ENCODE peak calls at places on chromosome 20, in five cellular contexts. One of them, this sample, is unnamed.

GRCh38 chr20:25022680-25023079 is 30.1 kb upstream of the APMAP start:
- DNase-seq in HCT116: no peak
- DNase-seq in HepG2: no peak
- DNase-seq in SK-N-SH: no peak
- DNase-seq in K562: no peak
- DNase-seq in this sample: no peak

GRCh38 chr20:56924976-56925695 is 296.0 kb downstream of the TFAP2C start:
- DNase-seq in HCT116: no peak
- DNase-seq in HepG2: no peak
- DNase-seq in SK-N-SH: peak
- DNase-seq in K562: no peak
- DNase-seq in this sample: peak

GRCh38 chr20:61885759-61886715 is 179.6 kb downstream of the TAF4 start:
- DNase-seq in HCT116: no peak
- DNase-seq in HepG2: no peak
- DNase-seq in SK-N-SH: no peak
- DNase-seq in K562: no peak
- DNase-seq in this sample: no peak

GRCh38 chr20:57783196-57783595 is 73.4 kb upstream of the PMEPA1 start:
- DNase-seq in HCT116: no peak
- DNase-seq in HepG2: no peak
- DNase-seq in SK-N-SH: no peak
- DNase-seq in K562: no peak
- DNase-seq in this sample: no peak

GRCh38 chr20:19012671-19013070 is 199.1 kb downstream of the SCP2D1 start:
- DNase-seq in HCT116: no peak
- DNase-seq in HepG2: no peak
- DNase-seq in SK-N-SH: no peak
- DNase-seq in K562: no peak
- DNase-seq in this sample: no peak

GRCh38 chr20:25341716-25342680 is 48.6 kb downstream of the ABHD12 start:
- DNase-seq in HCT116: no peak
- DNase-seq in HepG2: no peak
- DNase-seq in SK-N-SH: no peak
- DNase-seq in K562: no peak
- DNase-seq in this sample: no peak

GRCh38 chr20:51275816-51276215 is 252.9 kb upstream of the KCNG1 start:
- DNase-seq in HCT116: no peak
- DNase-seq in HepG2: no peak
- DNase-seq in SK-N-SH: no peak
- DNase-seq in K562: no peak
- DNase-seq in this sample: no peak

GRCh38 chr20:51578145-51578459 is 35.6 kb upstream of the NFATC2 start:
- DNase-seq in HCT116: no peak
- DNase-seq in HepG2: no peak
- DNase-seq in SK-N-SH: no peak
- DNase-seq in K562: peak
- DNase-seq in this sample: no peak

GRCh38 chr20:61487346-61488022 is 235.4 kb downstream of the CDH4 start:
- DNase-seq in HCT116: no peak
- DNase-seq in HepG2: no peak
- DNase-seq in SK-N-SH: no peak
- DNase-seq in K562: no peak
- DNase-seq in this sample: no peak

GRCh38 chr20:51650685-51651134 is 108.2 kb upstream of the NFATC2 start:
- DNase-seq in HCT116: peak
- DNase-seq in HepG2: no peak
- DNase-seq in SK-N-SH: no peak
- DNase-seq in K562: no peak
- DNase-seq in this sample: no peak

GRCh38 chr20:10474606-10475184 is 39.6 kb downstream of the SLX4IP start:
- DNase-seq in HCT116: no peak
- DNase-seq in HepG2: no peak
- DNase-seq in SK-N-SH: no peak
- DNase-seq in K562: no peak
- DNase-seq in this sample: no peak

GRCh38 chr20:25059487-25059820 is 1.5 kb upstream of the ACSS1 start:
- DNase-seq in HCT116: no peak
- DNase-seq in HepG2: no peak
- DNase-seq in SK-N-SH: no peak
- DNase-seq in K562: no peak
- DNase-seq in this sample: no peak

GRCh38 chr20:9485614-9486325 is 28.6 kb upstream of the LAMP5 start:
- DNase-seq in HCT116: no peak
- DNase-seq in HepG2: no peak
- DNase-seq in SK-N-SH: no peak
- DNase-seq in K562: no peak
- DNase-seq in this sample: no peak

GRCh38 chr20:32966881-32967781 is 37.1 kb downstream of the SUN5 start:
- DNase-seq in HCT116: no peak
- DNase-seq in HepG2: no peak
- DNase-seq in SK-N-SH: peak
- DNase-seq in K562: no peak
- DNase-seq in this sample: no peak

GRCh38 chr20:4150095-4150492 is 134.7 kb upstream of the RNF24 start:
- DNase-seq in HCT116: no peak
- DNase-seq in HepG2: no peak
- DNase-seq in SK-N-SH: no peak
- DNase-seq in K562: no peak
- DNase-seq in this sample: no peak

GRCh38 chr20:25053207-25054132 is 4.5 kb downstream of the ACSS1 start:
- DNase-seq in HCT116: no peak
- DNase-seq in HepG2: no peak
- DNase-seq in SK-N-SH: no peak
- DNase-seq in K562: no peak
- DNase-seq in this sample: no peak

GRCh38 chr20:25864326-25864970 is 167.8 kb upstream of the ZNF337 start:
- DNase-seq in HCT116: no peak
- DNase-seq in HepG2: no peak
- DNase-seq in SK-N-SH: no peak
- DNase-seq in K562: no peak
- DNase-seq in this sample: no peak

GRCh38 chr20:3471397-3472021 is 691 bp downstream of the ATRN start:
- DNase-seq in HCT116: no peak
- DNase-seq in HepG2: no peak
- DNase-seq in SK-N-SH: peak
- DNase-seq in K562: no peak
- DNase-seq in this sample: no peak

GRCh38 chr20:31910071-31910803 is 39.8 kb downstream of the TTLL9 start:
- DNase-seq in HCT116: no peak
- DNase-seq in HepG2: no peak
- DNase-seq in SK-N-SH: no peak
- DNase-seq in K562: no peak
- DNase-seq in this sample: no peak

GRCh38 chr20:44938637-44939036 is 21.6 kb downstream of the TOMM34 start:
- DNase-seq in HCT116: no peak
- DNase-seq in HepG2: no peak
- DNase-seq in SK-N-SH: no peak
- DNase-seq in K562: no peak
- DNase-seq in this sample: no peak
- TF ChIP-seq JUND in HCT116: no peak
- TF ChIP-seq JUND in HepG2: no peak
- TF ChIP-seq JUND in SK-N-SH: no peak
- TF ChIP-seq JUND in K562: no peak
- TF ChIP-seq JUND in this sample: no peak

DNA sequence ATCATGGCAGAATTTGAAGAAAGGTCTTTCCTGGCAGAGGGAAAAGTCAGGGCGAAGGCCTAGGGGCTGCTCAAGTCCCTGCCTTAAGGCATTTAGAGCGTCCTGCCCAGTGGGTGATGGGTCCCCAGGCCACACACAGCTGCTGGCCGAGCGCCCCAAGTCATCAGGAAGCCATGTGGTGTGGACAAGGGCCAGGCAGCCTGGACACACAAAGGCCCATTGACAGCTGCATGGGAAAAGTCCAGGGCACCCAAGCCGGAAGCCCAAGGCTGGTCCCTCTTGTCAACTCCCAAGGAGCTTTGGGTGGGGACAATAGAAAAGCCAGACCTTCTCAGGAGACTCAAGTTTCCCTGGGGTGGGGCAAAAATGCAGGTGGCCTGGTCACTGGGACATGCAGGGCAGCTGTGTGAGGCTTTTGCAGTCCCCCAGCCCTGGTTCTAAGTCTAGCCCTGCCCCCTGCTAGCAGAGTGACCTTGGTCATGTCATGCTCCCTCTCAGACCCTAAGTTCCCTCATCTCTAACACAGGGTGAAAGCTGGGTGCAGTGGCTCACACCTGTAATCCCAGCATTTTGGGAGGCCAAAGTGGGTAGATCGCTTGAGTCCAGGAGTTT is 44.3 kb upstream of the PTGIS start:
- DNase-seq in HCT116: no peak
- DNase-seq in HepG2: peak
- DNase-seq in SK-N-SH: no peak
- DNase-seq in K562: no peak
- DNase-seq in this sample: no peak
- TF ChIP-seq JUND in HCT116: no peak
- TF ChIP-seq JUND in HepG2: no peak
- TF ChIP-seq JUND in SK-N-SH: no peak
- TF ChIP-seq JUND in K562: no peak
- TF ChIP-seq JUND in this sample: no peak

GRCh38 chr20:40669692-40670091 is 19.3 kb downstream of the MAFB start:
- DNase-seq in HCT116: no peak
- DNase-seq in HepG2: no peak
- DNase-seq in SK-N-SH: peak
- DNase-seq in K562: no peak
- DNase-seq in this sample: no peak
- TF ChIP-seq JUND in HCT116: no peak
- TF ChIP-seq JUND in HepG2: no peak
- TF ChIP-seq JUND in SK-N-SH: no peak
- TF ChIP-seq JUND in K562: no peak
- TF ChIP-seq JUND in this sample: no peak

GRCh38 chr20:53157443-53158408 is 185.6 kb downstream of the TSHZ2 start:
- DNase-seq in HCT116: peak
- DNase-seq in HepG2: peak
- DNase-seq in SK-N-SH: no peak
- DNase-seq in K562: peak
- DNase-seq in this sample: peak
- TF ChIP-seq JUND in HCT116: no peak
- TF ChIP-seq JUND in HepG2: no peak
- TF ChIP-seq JUND in SK-N-SH: no peak
- TF ChIP-seq JUND in K562: no peak
- TF ChIP-seq JUND in this sample: no peak

GRCh38 chr20:63519765-63520593 is 586 bp upstream of the PPDPF start:
- DNase-seq in HCT116: no peak
- DNase-seq in HepG2: no peak
- DNase-seq in SK-N-SH: peak
- DNase-seq in K562: peak
- DNase-seq in this sample: peak

GRCh38 chr20:63518946-63519764 is 1.4 kb upstream of the PPDPF start:
- DNase-seq in HCT116: no peak
- DNase-seq in HepG2: no peak
- DNase-seq in SK-N-SH: peak
- DNase-seq in K562: no peak
- DNase-seq in this sample: no peak

GRCh38 chr20:63521602-63522001 is 1.0 kb downstream of the PPDPF start:
- DNase-seq in HCT116: no peak
- DNase-seq in HepG2: no peak
- DNase-seq in SK-N-SH: peak
- DNase-seq in K562: peak
- DNase-seq in this sample: no peak

GRCh38 chr20:63520939-63521601 is 505 bp downstream of the PPDPF start:
- DNase-seq in HCT116: no peak
- DNase-seq in HepG2: peak
- DNase-seq in SK-N-SH: peak
- DNase-seq in K562: peak
- DNase-seq in this sample: peak

GRCh38 chr20:63520594-63520938 is at the start of gene PPDPF:
- DNase-seq in HCT116: no peak
- DNase-seq in HepG2: no peak
- DNase-seq in SK-N-SH: peak
- DNase-seq in K562: peak
- DNase-seq in this sample: peak
- TF ChIP-seq JUND in HCT116: no peak
- TF ChIP-seq JUND in HepG2: no peak
- TF ChIP-seq JUND in SK-N-SH: no peak
- TF ChIP-seq JUND in K562: no peak
- TF ChIP-seq JUND in this sample: no peak

GRCh38 chr20:60080401-60080800 is 122.2 kb downstream of the CDH26 start:
- DNase-seq in HCT116: no peak
- DNase-seq in HepG2: no peak
- DNase-seq in SK-N-SH: no peak
- DNase-seq in K562: no peak
- DNase-seq in this sample: no peak

GRCh38 chr20:60073504-60073903 is 115.3 kb downstream of the CDH26 start:
- DNase-seq in HCT116: no peak
- DNase-seq in HepG2: no peak
- DNase-seq in SK-N-SH: no peak
- DNase-seq in K562: no peak
- DNase-seq in this sample: no peak

GRCh38 chr20:60074276-60074675 is 116.1 kb downstream of the CDH26 start:
- DNase-seq in HCT116: no peak
- DNase-seq in HepG2: no peak
- DNase-seq in SK-N-SH: no peak
- DNase-seq in K562: no peak
- DNase-seq in this sample: no peak

GRCh38 chr20:60073086-60073485 is 114.9 kb downstream of the CDH26 start:
- DNase-seq in HCT116: no peak
- DNase-seq in HepG2: no peak
- DNase-seq in SK-N-SH: no peak
- DNase-seq in K562: no peak
- DNase-seq in this sample: no peak

DNA sequence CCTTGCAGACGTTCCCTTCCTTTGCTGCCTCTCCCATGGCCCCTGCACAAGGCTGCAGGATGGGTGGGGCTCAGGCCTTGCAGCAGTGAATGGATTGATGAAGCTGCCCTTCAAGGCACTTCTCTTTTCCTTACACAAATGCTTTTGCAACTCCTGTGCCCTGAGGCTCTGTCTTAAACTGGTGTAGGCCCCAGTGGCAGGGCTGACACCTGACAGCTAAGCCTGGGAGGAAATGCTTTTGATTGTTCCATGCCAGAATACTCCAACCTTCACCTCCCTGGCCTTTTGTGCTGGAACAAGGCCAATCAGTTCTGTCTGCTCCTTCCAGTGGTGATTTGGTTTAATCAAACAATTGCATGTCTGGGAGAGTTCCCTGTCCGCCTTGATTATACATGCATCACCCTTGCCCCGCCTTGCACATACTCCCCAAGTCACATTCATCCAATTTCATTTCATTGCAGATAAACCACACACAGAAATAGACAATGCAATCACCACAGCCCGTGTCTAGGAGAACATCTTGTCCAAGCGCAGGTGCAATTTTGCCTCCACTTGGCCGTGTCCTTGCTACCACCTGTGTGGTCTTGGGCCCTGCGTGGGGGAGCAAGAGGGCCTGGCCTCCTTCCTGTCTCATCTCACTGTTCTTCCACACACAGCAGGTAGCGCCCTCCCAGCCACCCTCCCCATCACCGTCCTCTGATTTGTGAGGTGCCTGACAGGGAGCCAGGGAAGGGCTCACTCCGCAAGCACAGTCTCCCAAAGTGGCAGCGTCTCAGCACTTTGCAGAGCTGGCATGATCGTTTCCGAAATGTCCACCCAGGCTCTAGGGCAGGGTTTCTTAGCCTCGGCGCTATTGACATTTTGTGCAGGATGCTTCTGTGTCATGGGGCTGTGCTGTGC is 120.4 kb downstream of the CDH26 start:
- DNase-seq in HCT116: no peak
- DNase-seq in HepG2: no peak
- DNase-seq in SK-N-SH: no peak
- DNase-seq in K562: no peak
- DNase-seq in this sample: no peak
- TF ChIP-seq JUND in HCT116: no peak
- TF ChIP-seq JUND in HepG2: no peak
- TF ChIP-seq JUND in SK-N-SH: no peak
- TF ChIP-seq JUND in K562: no peak
- TF ChIP-seq JUND in this sample: no peak

GRCh38 chr20:1802385-1803215 is 92.6 kb upstream of the SIRPA start:
- DNase-seq in HCT116: no peak
- DNase-seq in HepG2: peak
- DNase-seq in SK-N-SH: peak
- DNase-seq in K562: peak
- DNase-seq in this sample: peak
- TF ChIP-seq JUND in HCT116: no peak
- TF ChIP-seq JUND in HepG2: no peak
- TF ChIP-seq JUND in SK-N-SH: no peak
- TF ChIP-seq JUND in K562: no peak
- TF ChIP-seq JUND in this sample: no peak